ENCODE peak calls at places on chromosome 20, in five cellular contexts. L, Q, K, T and M are unnamed samples.
A peak's percentile ranks its signal among the peaks of the same experiment; 100 is the strongest.

GRCh38 chr20:3606021-3606420 is 57.2 kb downstream of the GFRA4 start:
- DNase-seq in T (no peak), K (no peak), L (no peak), Q (no peak), M (no peak)

GRCh38 chr20:58718121-58718563 is 25.5 kb downstream of the NPEPL1 start:
- DNase-seq in L (no peak), K (no peak), T (no peak), Q (no peak), M (no peak)

GRCh38 chr20:58308680-58309527 is 611 bp upstream of the RAB22A start:
- DNase-seq in Q (peak; percentile 88), T (peak; percentile 76), K (no peak), L (peak; percentile 11), M (peak; percentile 27)

GRCh38 chr20:34058831-34059230 is 53.2 kb downstream of the EIF2S2 start:
- DNase-seq in Q (no peak), L (no peak), K (no peak), T (no peak), M (no peak)

GRCh38 chr20:58141496-58141895 is 87.0 kb downstream of the ANKRD60 start:
- DNase-seq in K (no peak), L (no peak), T (no peak), Q (no peak), M (no peak)

GRCh38 chr20:61771805-61772350 is 293.8 kb downstream of the TAF4 start:
- DNase-seq in K (no peak), L (no peak), Q (no peak), T (no peak), M (no peak)

GRCh38 chr20:16317445-16318362 is 255.5 kb downstream of the KIF16B start:
- DNase-seq in K (no peak), L (no peak), Q (no peak), T (no peak), M (no peak)

GRCh38 chr20:15699431-15700146 is 873.7 kb downstream of the KIF16B start:
- DNase-seq in T (no peak), Q (no peak), K (no peak), L (no peak), M (no peak)

GRCh38 chr20:47456952-47457724 is 44.5 kb upstream of the NCOA3 start:
- DNase-seq in T (no peak), L (no peak), Q (peak; percentile 85), K (no peak), M (no peak)

GRCh38 chr20:51335329-51335841 is 207.1 kb downstream of the NFATC2 start:
- DNase-seq in T (no peak), K (no peak), Q (peak; percentile 94), L (peak; percentile 98), M (no peak)

GRCh38 chr20:52081791-52082190 is 109.8 kb downstream of the ZFP64 start:
- DNase-seq in L (no peak), Q (no peak), T (no peak), K (no peak), M (no peak)

GRCh38 chr20:62576815-62577214 is 65.5 kb upstream of the SLCO4A1 start:
- DNase-seq in T (no peak), L (no peak), Q (no peak), K (no peak), M (no peak)

GRCh38 chr20:12210591-12210990 is 292.9 kb downstream of the BTBD3 start:
- DNase-seq in L (no peak), Q (no peak), T (no peak), K (no peak), M (no peak)

GRCh38 chr20:12203981-12204380 is 286.3 kb downstream of the BTBD3 start:
- DNase-seq in L (no peak), Q (no peak), K (no peak), T (no peak), M (no peak)

GRCh38 chr20:12203399-12203798 is 285.7 kb downstream of the BTBD3 start:
- DNase-seq in K (no peak), L (no peak), Q (no peak), T (no peak), M (no peak)

GRCh38 chr20:12207875-12208274 is 290.2 kb downstream of the BTBD3 start:
- DNase-seq in Q (peak; percentile 4), L (peak; percentile 13), K (peak; percentile 26), T (no peak), M (no peak)
- TF ChIP-seq CTCF in Q (peak; percentile 47), L (peak; percentile 83), K (peak; percentile 63), T (peak; percentile 60), M (no peak)

DNA sequence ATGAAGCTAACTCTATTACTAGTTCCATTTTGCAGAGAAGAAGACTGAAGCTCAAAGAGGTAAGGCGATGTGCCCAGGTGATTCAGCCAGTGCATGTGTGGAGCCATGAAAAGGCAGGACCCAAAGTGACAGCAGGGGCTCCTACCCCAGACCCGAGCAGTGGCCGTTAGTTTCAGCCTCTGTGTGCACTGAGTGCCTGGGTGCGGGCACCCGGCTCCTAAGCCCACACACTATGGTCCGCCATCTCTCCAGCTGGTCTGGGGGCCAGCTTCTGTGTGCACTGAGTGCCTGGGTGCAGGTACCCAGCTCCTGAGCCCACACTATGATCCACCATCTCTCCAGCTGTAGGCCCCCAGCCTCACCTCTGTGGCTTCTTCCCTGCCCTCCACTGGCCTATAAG is 123.5 kb upstream of the CST7 start:
- DNase-seq in Q (no peak), K (peak; percentile 5), T (no peak), L (no peak), M (no peak)
- TF ChIP-seq CTCF in Q (no peak), K (no peak), T (no peak), L (no peak), M (no peak)

DNA sequence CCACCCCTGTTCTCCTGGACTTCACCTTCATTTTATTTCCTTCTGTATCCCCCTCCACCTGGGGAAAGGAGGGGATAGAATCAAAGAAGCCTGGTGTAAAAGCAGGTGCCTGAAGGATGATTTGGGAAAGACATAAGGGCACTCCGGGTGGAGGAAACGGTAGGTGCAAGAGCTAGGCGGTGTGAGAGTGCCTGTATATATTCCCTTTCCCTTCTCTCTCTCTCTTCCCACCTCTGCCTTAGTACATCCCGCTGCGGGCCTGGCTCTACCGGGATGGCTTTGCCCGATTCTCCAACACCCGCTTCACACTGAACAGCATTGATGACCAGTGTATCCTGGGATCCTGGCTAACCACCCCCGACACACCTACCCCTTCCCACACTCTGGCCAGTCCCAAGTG is 26.2 kb downstream of the PDRG1 start:
- DNase-seq in L (no peak), Q (no peak), T (no peak), K (no peak), M (no peak)
- TF ChIP-seq CTCF in L (no peak), Q (no peak), T (no peak), K (no peak), M (no peak)

DNA sequence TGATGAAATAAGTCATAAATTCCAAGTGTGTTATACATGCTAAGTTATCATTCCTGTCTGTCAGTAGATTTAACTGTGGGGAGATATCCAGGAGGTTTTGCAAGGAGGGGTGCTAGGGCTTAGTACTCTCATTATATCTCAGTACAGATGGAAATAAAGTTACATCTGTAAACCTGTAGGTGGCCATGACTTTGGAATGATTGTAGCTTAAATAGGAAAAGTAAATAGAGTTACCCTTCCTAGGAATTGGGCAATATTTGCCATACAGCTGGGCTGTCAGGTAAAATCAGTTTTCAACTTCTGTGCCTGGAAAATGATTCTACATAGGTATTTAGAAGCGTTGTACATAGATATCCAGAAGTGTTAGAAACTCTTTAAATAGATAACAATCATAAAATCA is 19.8 kb upstream of the TGM3 start:
- DNase-seq in L (no peak), T (no peak), Q (no peak), K (no peak), M (no peak)
- TF ChIP-seq CTCF in L (no peak), T (no peak), Q (no peak), K (no peak), M (no peak)

GRCh38 chr20:60453388-60453787 is 495.2 kb downstream of the CDH26 start:
- DNase-seq in L (no peak), K (no peak), T (no peak), Q (no peak), M (no peak)

GRCh38 chr20:60459212-60459611 is 501.0 kb downstream of the CDH26 start:
- DNase-seq in Q (no peak), K (no peak), L (no peak), T (no peak), M (no peak)

GRCh38 chr20:60454491-60454890 is 496.3 kb downstream of the CDH26 start:
- DNase-seq in K (no peak), L (no peak), T (no peak), Q (no peak), M (no peak)

GRCh38 chr20:60455272-60455671 is 497.0 kb downstream of the CDH26 start:
- DNase-seq in Q (no peak), L (no peak), T (no peak), K (no peak), M (no peak)

DNA sequence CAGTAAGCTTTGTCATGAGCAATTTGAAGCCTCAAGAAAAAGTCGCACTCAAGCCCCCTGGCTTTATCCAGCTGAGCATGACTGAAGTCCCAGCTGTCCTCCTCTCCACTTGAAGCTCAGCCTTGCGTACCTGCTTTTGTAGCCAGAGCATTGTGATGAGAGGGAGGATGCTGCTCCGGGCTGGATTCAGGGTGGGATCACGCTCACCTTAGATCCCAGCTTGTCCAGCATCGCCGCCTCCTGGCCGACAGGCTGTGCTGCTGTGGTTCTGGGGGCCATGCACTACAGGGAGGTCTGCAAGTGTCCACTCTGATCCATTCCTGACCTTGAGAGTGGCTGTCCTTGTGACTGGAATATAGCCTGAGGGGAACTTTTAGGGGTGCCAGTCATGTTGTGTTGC is 495.6 kb downstream of the CDH26 start:
- DNase-seq in T (no peak), L (no peak), Q (no peak), K (no peak), M (no peak)
- TF ChIP-seq CTCF in T (no peak), L (peak; percentile 22), Q (no peak), K (no peak), M (no peak)

DNA sequence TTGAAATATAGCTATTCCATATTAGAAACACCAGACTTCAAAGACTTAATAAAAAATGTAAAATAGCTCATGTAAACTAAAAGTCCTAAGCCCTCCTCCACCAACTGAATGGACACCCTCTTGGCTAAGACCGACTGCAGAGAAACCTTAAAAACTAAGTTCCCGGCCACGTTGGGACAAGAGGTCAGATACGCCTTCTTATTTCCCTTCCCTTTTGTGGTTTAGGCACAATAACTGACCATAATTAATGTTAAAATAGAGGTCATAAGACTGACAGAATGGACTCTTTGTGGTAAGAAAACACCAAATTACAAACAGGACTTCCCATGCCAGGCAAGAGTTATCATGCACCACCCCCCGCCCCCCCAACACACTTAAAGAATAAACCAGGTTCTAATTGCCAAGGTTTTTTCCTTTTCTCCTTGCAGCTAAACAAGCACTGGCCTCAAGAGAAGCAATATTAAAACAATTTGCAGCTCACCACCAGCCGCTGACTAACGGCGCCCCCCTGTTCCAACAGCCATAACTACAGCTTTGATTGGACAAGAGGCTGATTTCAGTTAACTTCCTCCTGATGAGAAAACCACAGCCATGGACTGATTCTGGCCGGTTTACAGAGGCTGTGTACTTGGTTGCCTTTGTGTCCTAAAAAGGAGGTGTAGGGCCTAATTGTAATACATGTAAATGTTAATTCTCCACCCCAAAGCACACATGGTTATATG is 10.7 kb upstream of the LAMP5 start:
- DNase-seq in K (no peak), Q (no peak), T (no peak), L (no peak), M (no peak)
- TF ChIP-seq CTCF in K (no peak), Q (no peak), T (no peak), L (no peak), M (no peak)